ENCODE peak calls at places on chromosome 13, in five cellular contexts. Z is left lung, C is lower lobe of right lung, Y is astrocyte, M is omental fat pad. S is an unnamed sample.

GRCh38 chr13:84400711-84401110 is 518.4 kb upstream of the SLITRK1 start:
- DNase-seq in M (no peak), Y (peak; percentile 97), C (no peak), Z (no peak), S (no peak)

GRCh38 chr13:73140804-73141203 is 82.0 kb downstream of the KLF5 start:
- DNase-seq in Z (no peak), M (no peak), Y (no peak), C (no peak), S (no peak)

GRCh38 chr13:40031031-40031430 is 375.6 kb downstream of the COG6 start:
- DNase-seq in C (no peak), Z (no peak), M (no peak), Y (peak; percentile 80), S (no peak)

GRCh38 chr13:86383151-86383550 is 583.9 kb upstream of the SLITRK6 start:
- DNase-seq in Y (no peak), M (no peak), C (no peak), Z (no peak), S (no peak)

GRCh38 chr13:40148103-40148502 is 492.6 kb downstream of the COG6 start:
- DNase-seq in Y (no peak), Z (no peak), M (no peak), C (no peak), S (no peak)

GRCh38 chr13:59478908-59479307 is 684.8 kb downstream of the DIAPH3 start:
- DNase-seq in Z (no peak), M (no peak), C (no peak), Y (no peak), S (no peak)

GRCh38 chr13:99053636-99054233 is 75.9 kb upstream of the DOCK9 start:
- DNase-seq in Y (no peak), C (no peak), M (no peak), Z (peak; percentile 38), S (no peak)

GRCh38 chr13:113407531-113408393 is 43.8 kb upstream of the GRTP1 start:
- DNase-seq in Y (no peak), C (no peak), M (no peak), Z (peak; percentile 20), S (no peak)

GRCh38 chr13:114298866-114299265 is 15.4 kb upstream of the CHAMP1 start:
- DNase-seq in Z (no peak), M (no peak), C (no peak), Y (peak; percentile 53), S (no peak)

GRCh38 chr13:75635101-75635620 is 969 bp upstream of the LMO7 start:
- DNase-seq in C (no peak), M (no peak), Y (no peak), Z (no peak), S (no peak)

GRCh38 chr13:51797664-51798488 is 6.1 kb downstream of the DHRS12 start:
- DNase-seq in Y (peak; percentile 27), Z (no peak), C (no peak), M (no peak), S (no peak)

GRCh38 chr13:44298314-44298713 is 75.3 kb upstream of the SERP2 start:
- DNase-seq in Y (peak; percentile 53), M (no peak), C (no peak), Z (no peak), S (no peak)

GRCh38 chr13:100648354-100648753 is 26.2 kb downstream of the TMTC4 start:
- DNase-seq in Z (no peak), Y (no peak), C (no peak), M (no peak), S (no peak)

GRCh38 chr13:84187626-84188025 is 305.4 kb upstream of the SLITRK1 start:
- DNase-seq in Y (no peak), Z (no peak), C (no peak), M (no peak), S (no peak)

GRCh38 chr13:74641586-74641985 is 507.4 kb upstream of the KLF12 start:
- DNase-seq in Z (no peak), Y (peak; percentile 80), M (no peak), C (no peak), S (no peak)

GRCh38 chr13:50643055-50643454 is 200.4 kb downstream of the DLEU7 start:
- DNase-seq in C (no peak), Z (no peak), Y (no peak), M (no peak), S (no peak)

GRCh38 chr13:66849706-66850105 is 380.4 kb downstream of the PCDH9 start:
- DNase-seq in M (no peak), Y (no peak), Z (no peak), C (no peak), S (no peak)

DNA sequence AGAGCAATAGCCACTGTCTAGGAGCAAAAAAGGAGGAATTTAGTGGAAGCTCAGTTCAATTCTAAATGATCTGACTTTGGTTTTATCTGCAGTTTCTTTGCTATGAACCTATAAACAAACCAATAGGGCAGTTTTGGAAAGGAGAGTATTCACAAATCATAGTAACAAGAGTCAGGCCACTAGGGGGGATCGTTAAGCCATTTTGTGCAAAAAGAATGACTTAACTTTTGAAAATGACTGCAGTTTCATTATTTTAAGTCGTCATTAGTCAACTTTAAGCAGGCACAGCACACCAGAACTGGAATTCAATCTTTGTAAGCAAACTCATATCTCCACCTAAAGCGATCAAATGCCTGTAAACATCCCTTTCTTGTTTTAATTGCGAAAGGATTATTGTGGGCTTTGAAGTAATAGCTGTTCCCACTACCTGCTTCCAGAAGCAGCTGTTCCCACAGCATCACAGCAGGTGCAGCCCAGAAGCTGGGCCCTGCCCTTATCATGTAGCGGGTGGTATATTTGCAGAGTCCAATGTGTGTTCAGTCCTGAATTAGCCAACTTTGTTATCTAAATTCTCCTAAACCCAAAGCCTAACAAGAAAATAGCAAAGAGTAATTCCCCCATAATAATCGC is 51.5 kb downstream of the SOX21 start:
- DNase-seq in C (no peak), Z (no peak), M (no peak), Y (peak; percentile 7), S (no peak)
- TF ChIP-seq CTCF in C (no peak), Z (peak; percentile 11), M (no peak), Y (peak; percentile 32), S (no peak)

GRCh38 chr13:102769679-102770078 is 3.9 kb downstream of the TEX30 start:
- DNase-seq in C (no peak), Y (no peak), M (no peak), Z (no peak), S (no peak)
- TF ChIP-seq CTCF in C (no peak), Y (no peak), M (no peak), Z (no peak), S (no peak)

GRCh38 chr13:33817843-33818661 is at the start of gene RFC3:
- DNase-seq in C (peak; percentile 96), Y (peak; percentile 90), M (peak; percentile 90), Z (peak; percentile 95), S (peak; percentile 84)
- TF ChIP-seq CTCF in C (peak; percentile 11), Y (no peak), M (no peak), Z (no peak), S (no peak)

GRCh38 chr13:63393112-63393511 is 1977.5 kb upstream of the PCDH20 start:
- DNase-seq in Z (no peak), C (no peak), Y (no peak), M (no peak), S (no peak)
- TF ChIP-seq CTCF in Z (no peak), C (no peak), Y (no peak), M (no peak), S (no peak)

DNA sequence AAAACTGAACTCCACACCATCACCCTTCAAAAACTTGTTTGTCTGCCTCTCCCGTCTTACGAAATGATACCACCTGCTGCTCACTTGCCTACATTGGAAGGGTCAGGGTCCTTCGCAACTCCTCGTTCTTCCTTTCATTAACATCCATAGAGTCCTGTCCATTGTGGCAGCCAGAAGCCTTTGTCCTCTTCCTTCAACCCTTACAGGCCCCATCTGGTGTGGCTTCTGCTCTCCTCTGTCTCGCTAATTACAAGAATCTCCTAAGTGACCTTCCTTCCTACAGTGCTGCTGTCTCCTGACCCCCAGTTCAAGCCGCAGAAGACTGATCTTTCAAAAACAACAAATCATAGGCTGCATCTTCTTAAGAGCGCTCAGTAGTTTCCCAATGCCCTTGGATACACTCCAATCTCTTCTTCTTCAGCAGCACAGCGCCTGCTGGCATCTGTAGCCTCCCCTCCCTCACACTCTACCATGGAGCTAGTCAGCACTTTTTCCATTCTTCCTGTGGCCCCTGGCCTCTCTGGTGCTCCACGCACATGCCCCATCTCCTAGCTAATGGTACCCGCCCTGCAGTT is 382.7 kb downstream of the LIG4 start:
- DNase-seq in Y (no peak), Z (no peak), C (no peak), M (no peak), S (no peak)
- TF ChIP-seq CTCF in Y (no peak), Z (no peak), C (no peak), M (no peak), S (no peak)